ENCODE peak calls at places on chromosomes 13 and 19, in six cellular contexts. One of them, this sample, is unnamed.
A peak's percentile ranks its signal among the peaks of the same experiment; 100 is the strongest.

GRCh38 chr13:21673592-21674270 is 2.9 kb downstream of the FGF9 start:
- DNase-seq in upper lobe of left lung: no peak
- DNase-seq in bronchial epithelial cell: no peak
- DNase-seq in dorsolateral prefrontal cortex: peak; percentile 36
- DNase-seq in activated T-cell treated with anti-CD3 and anti-CD28 coated beads for 4 hours: no peak
- DNase-seq in activated CD4-positive, alpha-beta T cell treated with anti-CD3 and anti-CD28 coated beads, Interleukin-2, amount 50 U/mL, for 1 hour: peak; percentile 26
- DNase-seq in this sample: peak; percentile 56

GRCh38 chr19:50795665-50796073 is 5.5 kb downstream of the ACP4 start:
- DNase-seq in upper lobe of left lung: no peak
- DNase-seq in bronchial epithelial cell: no peak
- DNase-seq in dorsolateral prefrontal cortex: no peak
- DNase-seq in activated T-cell treated with anti-CD3 and anti-CD28 coated beads for 4 hours: no peak
- DNase-seq in activated CD4-positive, alpha-beta T cell treated with anti-CD3 and anti-CD28 coated beads, Interleukin-2, amount 50 U/mL, for 1 hour: no peak
- DNase-seq in this sample: no peak

GRCh38 chr13:57946361-57946760 is 314.8 kb downstream of the PCDH17 start:
- DNase-seq in upper lobe of left lung: no peak
- DNase-seq in bronchial epithelial cell: no peak
- DNase-seq in dorsolateral prefrontal cortex: no peak
- DNase-seq in activated T-cell treated with anti-CD3 and anti-CD28 coated beads for 4 hours: no peak
- DNase-seq in activated CD4-positive, alpha-beta T cell treated with anti-CD3 and anti-CD28 coated beads, Interleukin-2, amount 50 U/mL, for 1 hour: no peak
- DNase-seq in this sample: no peak

GRCh38 chr19:5098646-5099045 is 129.7 kb downstream of the KDM4B start:
- DNase-seq in upper lobe of left lung: no peak
- DNase-seq in bronchial epithelial cell: no peak
- DNase-seq in dorsolateral prefrontal cortex: no peak
- DNase-seq in activated T-cell treated with anti-CD3 and anti-CD28 coated beads for 4 hours: no peak
- DNase-seq in activated CD4-positive, alpha-beta T cell treated with anti-CD3 and anti-CD28 coated beads, Interleukin-2, amount 50 U/mL, for 1 hour: no peak
- DNase-seq in this sample: no peak

GRCh38 chr13:73657821-73658540 is 476.2 kb downstream of the KLF12 start:
- DNase-seq in upper lobe of left lung: no peak
- DNase-seq in bronchial epithelial cell: no peak
- DNase-seq in dorsolateral prefrontal cortex: peak; percentile 45
- DNase-seq in activated T-cell treated with anti-CD3 and anti-CD28 coated beads for 4 hours: no peak
- DNase-seq in activated CD4-positive, alpha-beta T cell treated with anti-CD3 and anti-CD28 coated beads, Interleukin-2, amount 50 U/mL, for 1 hour: no peak
- DNase-seq in this sample: no peak

GRCh38 chr13:105573134-105573533 is 962.3 kb downstream of the EFNB2 start:
- DNase-seq in upper lobe of left lung: no peak
- DNase-seq in bronchial epithelial cell: peak; percentile 33
- DNase-seq in dorsolateral prefrontal cortex: no peak
- DNase-seq in activated T-cell treated with anti-CD3 and anti-CD28 coated beads for 4 hours: no peak
- DNase-seq in activated CD4-positive, alpha-beta T cell treated with anti-CD3 and anti-CD28 coated beads, Interleukin-2, amount 50 U/mL, for 1 hour: no peak
- DNase-seq in this sample: no peak

GRCh38 chr13:32033744-32034143 is 2.2 kb downstream of the FRY start:
- DNase-seq in upper lobe of left lung: no peak
- DNase-seq in bronchial epithelial cell: peak; percentile 64
- DNase-seq in dorsolateral prefrontal cortex: no peak
- DNase-seq in activated T-cell treated with anti-CD3 and anti-CD28 coated beads for 4 hours: no peak
- DNase-seq in activated CD4-positive, alpha-beta T cell treated with anti-CD3 and anti-CD28 coated beads, Interleukin-2, amount 50 U/mL, for 1 hour: no peak
- DNase-seq in this sample: peak; percentile 14

GRCh38 chr19:35509018-35509652 is 4.3 kb downstream of the DMKN start:
- DNase-seq in upper lobe of left lung: peak; percentile 89
- DNase-seq in bronchial epithelial cell: peak; percentile 79
- DNase-seq in dorsolateral prefrontal cortex: peak; percentile 32
- DNase-seq in activated T-cell treated with anti-CD3 and anti-CD28 coated beads for 4 hours: no peak
- DNase-seq in activated CD4-positive, alpha-beta T cell treated with anti-CD3 and anti-CD28 coated beads, Interleukin-2, amount 50 U/mL, for 1 hour: peak; percentile 17
- DNase-seq in this sample: no peak

GRCh38 chr13:112331675-112332074 is 44.5 kb upstream of the SPACA7 start:
- DNase-seq in upper lobe of left lung: no peak
- DNase-seq in bronchial epithelial cell: no peak
- DNase-seq in dorsolateral prefrontal cortex: no peak
- DNase-seq in activated T-cell treated with anti-CD3 and anti-CD28 coated beads for 4 hours: no peak
- DNase-seq in activated CD4-positive, alpha-beta T cell treated with anti-CD3 and anti-CD28 coated beads, Interleukin-2, amount 50 U/mL, for 1 hour: no peak
- DNase-seq in this sample: peak; percentile 85

GRCh38 chr13:22463089-22463488 is 717.7 kb upstream of the SGCG start:
- DNase-seq in upper lobe of left lung: no peak
- DNase-seq in bronchial epithelial cell: no peak
- DNase-seq in dorsolateral prefrontal cortex: no peak
- DNase-seq in activated T-cell treated with anti-CD3 and anti-CD28 coated beads for 4 hours: no peak
- DNase-seq in activated CD4-positive, alpha-beta T cell treated with anti-CD3 and anti-CD28 coated beads, Interleukin-2, amount 50 U/mL, for 1 hour: no peak
- DNase-seq in this sample: no peak

GRCh38 chr13:91406619-91407018 is 8.2 kb downstream of the GPC5 start:
- DNase-seq in upper lobe of left lung: no peak
- DNase-seq in bronchial epithelial cell: peak; percentile 36
- DNase-seq in dorsolateral prefrontal cortex: no peak
- DNase-seq in activated T-cell treated with anti-CD3 and anti-CD28 coated beads for 4 hours: no peak
- DNase-seq in activated CD4-positive, alpha-beta T cell treated with anti-CD3 and anti-CD28 coated beads, Interleukin-2, amount 50 U/mL, for 1 hour: no peak
- DNase-seq in this sample: peak; percentile 27

GRCh38 chr19:19642506-19643157 is 825 bp downstream of the GMIP start:
- DNase-seq in upper lobe of left lung: peak; percentile 40
- DNase-seq in bronchial epithelial cell: no peak
- DNase-seq in dorsolateral prefrontal cortex: no peak
- DNase-seq in activated T-cell treated with anti-CD3 and anti-CD28 coated beads for 4 hours: peak; percentile 50
- DNase-seq in activated CD4-positive, alpha-beta T cell treated with anti-CD3 and anti-CD28 coated beads, Interleukin-2, amount 50 U/mL, for 1 hour: peak; percentile 20
- DNase-seq in this sample: peak; percentile 58

GRCh38 chr13:45048890-45049407 is 59.6 kb downstream of the GPALPP1 start:
- DNase-seq in upper lobe of left lung: no peak
- DNase-seq in bronchial epithelial cell: no peak
- DNase-seq in dorsolateral prefrontal cortex: no peak
- DNase-seq in activated T-cell treated with anti-CD3 and anti-CD28 coated beads for 4 hours: no peak
- DNase-seq in activated CD4-positive, alpha-beta T cell treated with anti-CD3 and anti-CD28 coated beads, Interleukin-2, amount 50 U/mL, for 1 hour: no peak
- DNase-seq in this sample: peak; percentile 11

GRCh38 chr19:2841858-2842574 is 741 bp downstream of the ZNF555 start:
- DNase-seq in upper lobe of left lung: no peak
- DNase-seq in bronchial epithelial cell: no peak
- DNase-seq in dorsolateral prefrontal cortex: no peak
- DNase-seq in activated T-cell treated with anti-CD3 and anti-CD28 coated beads for 4 hours: no peak
- DNase-seq in activated CD4-positive, alpha-beta T cell treated with anti-CD3 and anti-CD28 coated beads, Interleukin-2, amount 50 U/mL, for 1 hour: no peak
- DNase-seq in this sample: no peak

GRCh38 chr13:53507741-53508140 is 479.1 kb downstream of the OLFM4 start:
- DNase-seq in upper lobe of left lung: no peak
- DNase-seq in bronchial epithelial cell: no peak
- DNase-seq in dorsolateral prefrontal cortex: no peak
- DNase-seq in activated T-cell treated with anti-CD3 and anti-CD28 coated beads for 4 hours: no peak
- DNase-seq in activated CD4-positive, alpha-beta T cell treated with anti-CD3 and anti-CD28 coated beads, Interleukin-2, amount 50 U/mL, for 1 hour: no peak
- DNase-seq in this sample: no peak

GRCh38 chr13:30394798-30395191 is 27.5 kb upstream of the UBE2L5 start:
- DNase-seq in upper lobe of left lung: no peak
- DNase-seq in bronchial epithelial cell: peak; percentile 16
- DNase-seq in dorsolateral prefrontal cortex: no peak
- DNase-seq in activated T-cell treated with anti-CD3 and anti-CD28 coated beads for 4 hours: no peak
- DNase-seq in activated CD4-positive, alpha-beta T cell treated with anti-CD3 and anti-CD28 coated beads, Interleukin-2, amount 50 U/mL, for 1 hour: no peak
- DNase-seq in this sample: no peak

GRCh38 chr19:51389143-51389542 is 1.2 kb downstream of the C19orf84 start:
- DNase-seq in upper lobe of left lung: no peak
- DNase-seq in bronchial epithelial cell: no peak
- DNase-seq in dorsolateral prefrontal cortex: no peak
- DNase-seq in activated T-cell treated with anti-CD3 and anti-CD28 coated beads for 4 hours: no peak
- DNase-seq in activated CD4-positive, alpha-beta T cell treated with anti-CD3 and anti-CD28 coated beads, Interleukin-2, amount 50 U/mL, for 1 hour: no peak
- DNase-seq in this sample: no peak

GRCh38 chr13:74705438-74705837 is 571.2 kb upstream of the KLF12 start:
- DNase-seq in upper lobe of left lung: no peak
- DNase-seq in bronchial epithelial cell: no peak
- DNase-seq in dorsolateral prefrontal cortex: no peak
- DNase-seq in activated T-cell treated with anti-CD3 and anti-CD28 coated beads for 4 hours: no peak
- DNase-seq in activated CD4-positive, alpha-beta T cell treated with anti-CD3 and anti-CD28 coated beads, Interleukin-2, amount 50 U/mL, for 1 hour: no peak
- DNase-seq in this sample: no peak

GRCh38 chr13:74450976-74451375 is 316.8 kb upstream of the KLF12 start:
- DNase-seq in upper lobe of left lung: no peak
- DNase-seq in bronchial epithelial cell: peak; percentile 78
- DNase-seq in dorsolateral prefrontal cortex: no peak
- DNase-seq in activated T-cell treated with anti-CD3 and anti-CD28 coated beads for 4 hours: no peak
- DNase-seq in activated CD4-positive, alpha-beta T cell treated with anti-CD3 and anti-CD28 coated beads, Interleukin-2, amount 50 U/mL, for 1 hour: no peak
- DNase-seq in this sample: no peak

GRCh38 chr19:33350538-33351309 is 22.8 kb upstream of the CEBPG start:
- DNase-seq in upper lobe of left lung: no peak
- DNase-seq in bronchial epithelial cell: peak; percentile 100
- DNase-seq in dorsolateral prefrontal cortex: peak; percentile 20
- DNase-seq in activated T-cell treated with anti-CD3 and anti-CD28 coated beads for 4 hours: no peak
- DNase-seq in activated CD4-positive, alpha-beta T cell treated with anti-CD3 and anti-CD28 coated beads, Interleukin-2, amount 50 U/mL, for 1 hour: no peak
- DNase-seq in this sample: no peak

GRCh38 chr19:30649149-30649548 is 277.0 kb downstream of the ZNF536 start:
- DNase-seq in upper lobe of left lung: no peak
- DNase-seq in bronchial epithelial cell: no peak
- DNase-seq in dorsolateral prefrontal cortex: no peak
- DNase-seq in activated T-cell treated with anti-CD3 and anti-CD28 coated beads for 4 hours: no peak
- DNase-seq in activated CD4-positive, alpha-beta T cell treated with anti-CD3 and anti-CD28 coated beads, Interleukin-2, amount 50 U/mL, for 1 hour: no peak
- DNase-seq in this sample: no peak

GRCh38 chr19:38684078-38684861 is 36.8 kb downstream of the ACTN4 start:
- DNase-seq in upper lobe of left lung: peak; percentile 84
- DNase-seq in bronchial epithelial cell: peak; percentile 94
- DNase-seq in dorsolateral prefrontal cortex: no peak
- DNase-seq in activated T-cell treated with anti-CD3 and anti-CD28 coated beads for 4 hours: no peak
- DNase-seq in activated CD4-positive, alpha-beta T cell treated with anti-CD3 and anti-CD28 coated beads, Interleukin-2, amount 50 U/mL, for 1 hour: peak; percentile 39
- DNase-seq in this sample: peak; percentile 15

GRCh38 chr19:49672131-49672919 is 4.7 kb upstream of the PRMT1 start:
- DNase-seq in upper lobe of left lung: peak; percentile 78
- DNase-seq in bronchial epithelial cell: peak; percentile 35
- DNase-seq in dorsolateral prefrontal cortex: peak; percentile 72
- DNase-seq in activated T-cell treated with anti-CD3 and anti-CD28 coated beads for 4 hours: peak; percentile 66
- DNase-seq in activated CD4-positive, alpha-beta T cell treated with anti-CD3 and anti-CD28 coated beads, Interleukin-2, amount 50 U/mL, for 1 hour: peak; percentile 75
- DNase-seq in this sample: peak; percentile 80

GRCh38 chr19:38840583-38840968 is 9.0 kb upstream of the ECH1 start:
- DNase-seq in upper lobe of left lung: no peak
- DNase-seq in bronchial epithelial cell: no peak
- DNase-seq in dorsolateral prefrontal cortex: no peak
- DNase-seq in activated T-cell treated with anti-CD3 and anti-CD28 coated beads for 4 hours: no peak
- DNase-seq in activated CD4-positive, alpha-beta T cell treated with anti-CD3 and anti-CD28 coated beads, Interleukin-2, amount 50 U/mL, for 1 hour: no peak
- DNase-seq in this sample: no peak